ENCODE peak calls at places on chromosome 6, in four cellular contexts. B, Q, M and J are unnamed samples.

GRCh38 chr6:152313542-152314482 is 323.4 kb downstream of the SYNE1 start:
- DNase-seq in B (no peak), Q (no peak), M (no peak), J (no peak)

GRCh38 chr6:48141975-48142374 is 31.0 kb upstream of the PTCHD4 start:
- DNase-seq in B (no peak), Q (no peak), M (no peak), J (no peak)

GRCh38 chr6:129863664-129864063 is 2.5 kb upstream of the TMEM244 start:
- DNase-seq in B (no peak), Q (no peak), M (no peak), J (no peak)

GRCh38 chr6:24517659-24518538 is 23.1 kb downstream of the ALDH5A1 start:
- DNase-seq in B (no peak), Q (no peak), M (no peak), J (no peak)

GRCh38 chr6:1348675-1349074 is 36.8 kb downstream of the FOXQ1 start:
- DNase-seq in B (no peak), Q (no peak), M (no peak), J (no peak)

GRCh38 chr6:99349620-99350141 is at the start of gene FAXC:
- DNase-seq in B (peak), Q (peak), M (peak), J (peak)

GRCh38 chr6:1485678-1486077 is 96.3 kb downstream of the FOXF2 start:
- DNase-seq in B (no peak), Q (no peak), M (no peak), J (no peak)

GRCh38 chr6:143807103-143807425 is 36.1 kb upstream of the LTV1 start:
- DNase-seq in B (no peak), Q (no peak), M (no peak), J (no peak)

GRCh38 chr6:164377348-164377747 is 932.1 kb downstream of the C6orf118 start:
- DNase-seq in B (no peak), Q (no peak), M (no peak), J (no peak)

GRCh38 chr6:13513606-13514502 is 26.5 kb upstream of the GFOD1 start:
- DNase-seq in B (no peak), Q (no peak), M (no peak), J (no peak)

GRCh38 chr6:41537359-41537758 is 8.8 kb upstream of the FOXP4 start:
- DNase-seq in B (no peak), Q (peak), M (no peak), J (no peak)

GRCh38 chr6:148002067-148002466 is 340.6 kb upstream of the SASH1 start:
- DNase-seq in B (no peak), Q (no peak), M (no peak), J (no peak)

GRCh38 chr6:75775219-75775618 is 26.2 kb downstream of the MYO6 start:
- DNase-seq in B (no peak), Q (no peak), M (no peak), J (no peak)

GRCh38 chr6:79671605-79672266 is 40.6 kb downstream of the SH3BGRL2 start:
- DNase-seq in B (peak), Q (peak), M (peak), J (no peak)

GRCh38 chr6:30889921-30890645 is 5.8 kb downstream of the DDR1 start:
- DNase-seq in B (no peak), Q (no peak), M (peak), J (peak)

GRCh38 chr6:140107216-140107615 is 732.8 kb upstream of the CITED2 start:
- DNase-seq in B (no peak), Q (no peak), M (no peak), J (no peak)

GRCh38 chr6:26056583-26057350 is 30.5 kb upstream of the HFE start:
- DNase-seq in B (peak), Q (peak), M (no peak), J (no peak)

GRCh38 chr6:89117285-89118108 is at the start of gene SRSF12:
- DNase-seq in B (peak), Q (peak), M (peak), J (no peak)
- H3K27ac ChIP-seq in B (peak), Q (no peak), M (peak), J (no peak)

DNA sequence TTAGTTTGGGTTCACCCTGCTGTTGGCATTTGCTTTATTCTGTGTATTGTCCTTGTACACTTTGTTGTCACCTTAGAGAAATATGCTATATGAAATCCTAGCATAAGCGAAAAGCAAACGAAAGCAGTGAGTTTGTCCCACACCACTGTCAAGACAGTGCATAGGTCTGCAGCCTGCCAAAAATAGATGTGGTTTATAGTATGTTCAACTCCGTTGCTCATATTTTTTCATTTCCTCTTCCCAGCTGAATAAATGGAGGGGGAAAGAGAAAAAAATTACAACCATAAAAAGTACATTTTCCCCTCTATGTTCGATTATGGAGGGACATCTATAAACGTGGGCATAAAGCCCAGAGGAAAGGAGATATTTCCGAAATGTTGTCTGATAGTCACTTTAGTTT is 25.8 kb downstream of the PRL start:
- DNase-seq in B (no peak), Q (no peak), M (no peak), J (no peak)
- H3K4me3 ChIP-seq in B (no peak), Q (no peak), M (no peak), J (no peak)

GRCh38 chr6:116570856-116571682 is at the start of gene RWDD1:
- DNase-seq in B (peak), Q (peak), M (peak), J (peak)
- TF ChIP-seq CTCF in B (no peak), Q (no peak), M (no peak), J (peak)

GRCh38 chr6:135499441-135500340 is 2.2 kb upstream of the AHI1 start:
- DNase-seq in B (no peak), Q (no peak), M (no peak), J (no peak)
- H3K27ac ChIP-seq in B (no peak), Q (no peak), M (no peak), J (peak)

DNA sequence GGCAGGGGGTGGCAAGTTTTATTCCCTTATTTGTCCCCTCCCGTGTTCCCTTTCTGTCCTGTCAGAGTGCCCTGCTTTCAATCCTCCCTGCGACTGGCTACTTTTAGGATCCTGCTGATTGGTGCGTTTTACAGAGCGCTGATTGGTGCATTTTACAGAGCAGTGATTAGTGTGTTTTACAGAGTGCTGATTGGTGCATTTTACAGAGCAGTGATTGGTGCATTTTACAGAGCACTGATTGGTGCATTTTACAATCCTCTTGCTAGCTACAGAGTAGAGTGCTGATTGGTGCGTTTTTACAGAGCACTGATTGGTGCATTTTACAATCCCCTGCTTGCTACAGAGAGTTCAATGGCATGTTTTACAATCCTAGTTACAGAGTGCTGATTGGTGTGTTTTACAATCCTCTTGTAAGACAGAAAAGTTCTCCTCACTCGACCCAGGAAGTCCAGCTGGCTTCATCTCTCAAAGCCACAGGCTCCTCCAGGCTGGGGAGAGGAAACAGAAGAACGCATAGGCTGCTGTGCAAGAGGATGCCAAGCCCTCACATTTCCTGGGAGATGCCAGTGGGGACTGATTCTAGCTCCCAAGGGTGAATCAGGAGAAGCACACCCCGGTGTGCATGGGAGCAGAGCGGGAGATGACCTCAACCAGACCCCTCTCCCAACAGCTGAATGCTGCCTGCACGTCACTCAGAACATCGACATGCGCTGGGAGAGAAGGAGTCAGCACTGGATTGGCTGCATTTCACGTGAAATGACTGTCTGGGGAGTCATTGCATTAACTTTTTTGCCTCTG is 48.3 kb upstream of the SLC22A23 start:
- DNase-seq in B (no peak), Q (no peak), M (no peak), J (no peak)
- H3K4me3 ChIP-seq in B (no peak), Q (no peak), M (no peak), J (no peak)